ENCODE peak calls at places on chromosomes 1 and 21, in eight cellular contexts. T is NB4; C is IMR-90; X is naive thymus-derived CD4-positive, alpha-beta T cell; D is SJCRH30; R is Panc1; U is neural progenitor cell; V is iPS DF 6.9. J is an unnamed sample.
A peak's percentile ranks its signal among the peaks of the same experiment; 100 is the strongest.

GRCh38 chr1:167095368-167095767 is 1.5 kb downstream of the STYXL2 start:
- DNase-seq in T (no peak), U (no peak), D (peak; percentile 80), R (no peak), X (no peak), C (peak; percentile 61), V (no peak), J (peak; percentile 46)

GRCh38 chr1:31531177-31532000 is 44.9 kb upstream of the TINAGL1 start:
- DNase-seq in T (no peak), R (no peak), D (no peak), C (peak; percentile 70), X (no peak), V (no peak), U (no peak), J (peak; percentile 65)

GRCh38 chr1:93815738-93816110 is 63.3 kb downstream of the DNTTIP2 start:
- DNase-seq in V (no peak), T (no peak), D (no peak), R (no peak), X (no peak), C (no peak), U (no peak), J (no peak)

GRCh38 chr1:41674501-41674900 is 190.0 kb upstream of the EDN2 start:
- DNase-seq in C (no peak), D (peak; percentile 75), V (no peak), R (no peak), X (no peak), T (no peak), U (no peak), J (no peak)

GRCh38 chr1:7281821-7282220 is 489.3 kb upstream of the VAMP3 start:
- DNase-seq in C (peak; percentile 95), R (no peak), U (no peak), X (no peak), D (peak; percentile 89), V (no peak), T (no peak), J (peak; percentile 88)

GRCh38 chr1:25799346-25799720 is 660 bp upstream of the SELENON start:
- DNase-seq in X (peak; percentile 19), U (no peak), D (peak; percentile 58), T (no peak), V (no peak), R (no peak), C (no peak), J (no peak)

GRCh38 chr1:27570383-27570755 is 33.6 kb downstream of the AHDC1 start:
- DNase-seq in C (no peak), U (peak; percentile 49), T (no peak), R (no peak), D (no peak), X (no peak), V (no peak), J (no peak)

GRCh38 chr21:45377866-45378257 is 27.1 kb upstream of the COL18A1 start:
- DNase-seq in D (no peak), U (no peak), X (no peak), T (no peak), R (no peak), V (no peak), C (no peak), J (no peak)

GRCh38 chr1:65339866-65340483 is 30.6 kb downstream of the DNAJC6 start:
- DNase-seq in U (no peak), X (no peak), D (peak; percentile 17), R (no peak), C (peak; percentile 4), T (no peak), V (no peak), J (peak; percentile 45)

GRCh38 chr1:218705391-218705790 is 360.3 kb downstream of the TGFB2 start:
- DNase-seq in U (no peak), V (no peak), D (no peak), T (no peak), C (peak; percentile 22), R (no peak), X (no peak), J (no peak)

GRCh38 chr1:53949651-53950050 is 3.5 kb downstream of the LRRC42 start:
- DNase-seq in U (no peak), V (no peak), X (no peak), R (no peak), D (no peak), C (no peak), T (no peak), J (no peak)

GRCh38 chr1:210235363-210236053 is 2.9 kb downstream of the SERTAD4 start:
- DNase-seq in D (no peak), V (no peak), C (no peak), U (no peak), X (no peak), T (no peak), R (no peak), J (no peak)

GRCh38 chr1:51950701-51951100 is 39.8 kb downstream of the RAB3B start:
- DNase-seq in R (no peak), V (no peak), D (peak; percentile 46), U (no peak), C (no peak), X (no peak), T (no peak), J (peak; percentile 56)

GRCh38 chr1:8412183-8412831 is 94.4 kb downstream of the SLC45A1 start:
- DNase-seq in U (no peak), V (no peak), T (no peak), C (peak; percentile 91), X (no peak), D (peak; percentile 13), R (peak; percentile 85), J (peak; percentile 93)

GRCh38 chr1:211851174-211851573 is 20.6 kb upstream of the LPGAT1 start:
- DNase-seq in T (no peak), R (no peak), X (no peak), U (no peak), V (no peak), D (no peak), C (no peak), J (no peak)

GRCh38 chr1:230879781-230880180 is 11.5 kb upstream of the C1orf198 start:
- DNase-seq in D (no peak), C (no peak), V (no peak), T (no peak), U (no peak), X (no peak), R (no peak), J (no peak)

GRCh38 chr1:190747643-190748186 is 270.1 kb upstream of the BRINP3 start:
- DNase-seq in U (no peak), V (no peak), T (no peak), X (no peak), C (peak; percentile 72), D (no peak), R (no peak), J (peak; percentile 9)

GRCh38 chr1:185158806-185159205 is 1.8 kb downstream of the SWT1 start:
- DNase-seq in D (peak; percentile 6), T (no peak), X (no peak), U (no peak), R (no peak), C (no peak), V (no peak), J (peak; percentile 6)

GRCh38 chr1:52180176-52180575 is 38.3 kb downstream of the ZFYVE9 start:
- DNase-seq in D (no peak), X (no peak), T (no peak), V (no peak), R (no peak), C (no peak), U (no peak), J (no peak)

GRCh38 chr1:61131248-61131647 is 48.9 kb downstream of the NFIA start:
- DNase-seq in X (no peak), C (no peak), T (no peak), V (no peak), D (no peak), U (no peak), R (no peak), J (no peak)
- H3K4me3 ChIP-seq in X (no peak overlapping the region), C (no peak overlapping the region), T (no peak overlapping the region), V (no peak overlapping the region), D (no peak overlapping the region), U (no peak overlapping the region), R (no peak overlapping the region), J (no peak overlapping the region)

DNA sequence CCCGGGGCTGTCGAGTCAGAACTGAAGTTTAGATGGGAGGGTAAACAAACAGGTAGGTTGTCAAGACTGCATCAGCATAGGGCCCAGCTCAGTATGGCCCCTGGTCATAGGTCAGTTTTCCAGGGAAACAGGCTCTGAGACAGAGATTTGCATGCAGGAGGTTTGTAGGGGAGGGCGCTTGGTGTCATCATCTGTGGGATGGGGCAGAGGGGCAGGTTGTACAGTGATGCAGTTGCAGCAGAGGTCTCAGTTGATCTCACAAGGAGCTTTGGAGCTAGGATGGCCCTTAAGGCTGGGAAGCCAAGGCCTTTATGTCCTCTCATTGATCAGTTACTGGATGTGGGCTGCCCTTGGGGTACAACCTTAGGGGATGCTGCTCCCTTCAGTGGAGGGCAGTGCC is 38.5 kb upstream of the KCNA10 start:
- DNase-seq in U (no peak), T (no peak), C (no peak), R (no peak), X (no peak), V (no peak), D (no peak), J (no peak)
- H3K4me3 ChIP-seq in U (no peak overlapping the region), T (no peak overlapping the region), C (no peak overlapping the region), R (no peak overlapping the region), X (no peak overlapping the region), V (no peak overlapping the region), D (no peak overlapping the region), J (no peak overlapping the region)

DNA sequence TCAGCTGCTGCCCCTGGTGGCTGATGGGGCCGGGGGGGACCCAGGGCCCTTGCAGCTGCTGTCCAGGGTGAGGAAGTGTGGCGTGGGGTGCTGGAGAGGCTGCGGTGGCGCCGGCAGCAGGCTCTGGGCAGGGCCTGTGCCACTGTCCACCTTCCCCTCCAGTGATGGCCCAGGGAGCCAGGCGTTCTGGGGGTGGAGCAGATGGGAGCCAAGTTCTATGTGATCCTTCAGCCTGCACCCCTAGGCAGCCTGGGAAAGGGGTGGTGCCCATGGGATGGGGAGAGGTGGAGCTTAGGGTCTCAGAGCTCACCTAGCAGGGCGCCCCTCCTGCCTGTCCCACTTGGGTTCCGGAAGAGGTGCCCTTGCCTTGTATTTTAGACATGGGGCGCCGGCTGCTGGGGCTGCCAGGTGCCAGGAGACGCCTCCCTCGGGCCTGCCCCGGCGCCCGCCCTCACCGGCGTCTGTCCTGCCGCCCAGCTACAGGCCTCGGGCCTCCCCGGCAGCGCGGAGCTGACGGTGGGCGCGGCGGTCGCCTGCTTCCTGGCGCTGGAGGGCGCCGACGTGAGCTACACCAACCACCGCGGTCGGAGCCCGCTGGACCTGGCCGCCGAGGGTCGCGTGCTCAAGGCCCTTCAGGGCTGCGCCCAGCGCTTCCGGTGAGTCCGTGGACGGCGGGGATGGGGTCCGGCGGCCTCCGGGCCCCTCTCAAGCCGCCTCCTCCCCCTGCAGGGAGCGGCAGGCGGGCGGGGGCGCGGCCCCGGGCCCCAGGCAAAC is 3.1 kb upstream of the MMP23B start:
- DNase-seq in T (no peak), R (no peak), D (no peak), U (peak; percentile 44), C (no peak), X (no peak), V (no peak), J (no peak)
- H3K4me3 ChIP-seq in T (no peak overlapping the region), R (no peak overlapping the region), D (no peak overlapping the region), U (no peak overlapping the region), C (no peak overlapping the region), X (peak overlapping the region; percentile 56), V (peak overlapping the region; percentile 42), J (no peak overlapping the region)

DNA sequence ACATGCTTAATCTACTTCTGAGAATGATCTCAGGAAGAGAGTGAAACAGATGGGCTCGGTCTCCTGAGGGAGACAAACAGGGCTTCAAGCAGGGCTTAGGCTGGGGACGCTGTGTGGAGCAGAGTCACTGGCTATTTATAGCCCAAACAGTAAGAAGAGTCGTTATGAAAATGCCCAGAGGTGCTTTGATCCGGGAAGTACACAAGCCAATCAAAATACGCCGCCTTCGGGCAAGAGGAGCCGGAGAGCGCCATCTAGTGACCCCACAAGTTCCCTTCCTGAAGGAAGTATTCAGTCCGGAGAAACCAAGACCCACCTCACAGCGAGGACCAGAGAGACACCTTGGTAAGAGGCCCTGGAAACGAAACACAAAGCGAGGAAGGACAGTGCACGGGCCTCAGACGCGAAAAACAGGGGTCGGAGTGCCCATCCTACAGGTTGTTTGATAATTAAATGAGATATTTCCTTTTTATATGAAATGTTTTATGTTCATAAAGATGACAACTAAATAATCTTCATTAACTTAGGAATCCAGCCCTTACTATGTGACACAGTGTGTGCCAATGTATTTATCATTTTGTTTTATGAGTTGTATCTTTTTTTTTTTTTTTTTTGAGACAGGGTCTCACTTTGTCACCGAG is 25.0 kb upstream of the SCCPDH start:
- DNase-seq in V (no peak), T (peak; percentile 96), C (peak; percentile 96), D (peak; percentile 93), X (peak; percentile 79), R (peak; percentile 80), U (peak; percentile 89), J (peak; percentile 96)
- H3K4me3 ChIP-seq in V (no peak overlapping the region), T (peak overlapping the region; percentile 25), C (peak overlapping the region; percentile 15), D (peak overlapping the region; percentile 55), X (peak overlapping the region; percentile 26), R (peak overlapping the region; percentile 72), U (peak overlapping the region; percentile 34), J (no peak overlapping the region)

J was measured in cardiac fibroblast.